ENCODE peak calls at places on chromosomes 1 and 21, in five cellular contexts. U, L, M, Z and E are unnamed samples. For H3K36me3, the result is how much of the 10 kb centered on the place peaks cover.

GRCh38 chr1:115501476-115501875 is 140.3 kb upstream of the VANGL1 start:
- DNase-seq in U (no peak), L (no peak), M (no peak), Z (no peak), E (no peak)

GRCh38 chr21:16279658-16280581 is 550.1 kb downstream of the USP25 start:
- DNase-seq in U (no peak), L (no peak), M (no peak), Z (no peak), E (no peak)

GRCh38 chr1:59484090-59484489 is 187.2 kb downstream of the FGGY start:
- DNase-seq in U (no peak), L (no peak), M (no peak), Z (no peak), E (no peak)

GRCh38 chr1:116878804-116879477 is 30.8 kb upstream of the PTGFRN start:
- DNase-seq in U (peak), L (no peak), M (peak), Z (no peak), E (peak)

GRCh38 chr1:85200367-85200869 is 398 bp downstream of the SYDE2 start:
- DNase-seq in U (no peak), L (peak), M (peak), Z (peak), E (no peak)

GRCh38 chr1:50568782-50569181 is 145.5 kb upstream of the DMRTA2 start:
- DNase-seq in U (no peak), L (no peak), M (no peak), Z (no peak), E (no peak)

GRCh38 chr1:59025898-59026426 is 242.1 kb upstream of the JUN start:
- DNase-seq in U (no peak), L (no peak), M (no peak), Z (no peak), E (peak)

GRCh38 chr1:157958280-157958679 is 35.2 kb upstream of the KIRREL1 start:
- DNase-seq in U (no peak), L (no peak), M (no peak), Z (no peak), E (no peak)

GRCh38 chr1:233355841-233356704 is 28.5 kb downstream of the MAP3K21 start:
- DNase-seq in U (no peak), L (no peak), M (no peak), Z (no peak), E (peak)

GRCh38 chr1:42736152-42736551 is 3.9 kb downstream of the CLDN19 start:
- DNase-seq in U (no peak), L (no peak), M (no peak), Z (no peak), E (no peak)

GRCh38 chr1:79044974-79045650 is 38.6 kb upstream of the ADGRL4 start:
- DNase-seq in U (no peak), L (no peak), M (no peak), Z (no peak), E (no peak)

GRCh38 chr1:20732071-20732587 is 374 bp downstream of the SH2D5 start:
- DNase-seq in U (peak), L (no peak), M (peak), Z (no peak), E (peak)

GRCh38 chr1:1116701-1117468 is 996 bp upstream of the C1orf159 start:
- DNase-seq in U (no peak), L (peak), M (no peak), Z (peak), E (no peak)

GRCh38 chr1:32773764-32774463 is 43.2 kb downstream of the YARS1 start:
- DNase-seq in U (no peak), L (no peak), M (no peak), Z (no peak), E (no peak)

GRCh38 chr1:199780948-199781347 is 246.6 kb upstream of the NR5A2 start:
- DNase-seq in U (no peak), L (no peak), M (no peak), Z (no peak), E (no peak)

GRCh38 chr1:219927956-219928790 is at the start of gene SLC30A10:
- DNase-seq in U (no peak), L (no peak), M (peak), Z (no peak), E (peak)

GRCh38 chr1:162200096-162200847 is 130.8 kb downstream of the NOS1AP start:
- DNase-seq in U (no peak), L (no peak), M (no peak), Z (no peak), E (no peak)

GRCh38 chr1:169150631-169151337 is 44.3 kb downstream of the ATP1B1 start:
- DNase-seq in U (no peak), L (no peak), M (no peak), Z (no peak), E (no peak)

GRCh38 chr1:169151338-169151837 is 44.9 kb downstream of the ATP1B1 start:
- DNase-seq in U (no peak), L (no peak), M (no peak), Z (no peak), E (no peak)

GRCh38 chr1:169148472-169149252 is 42.2 kb downstream of the ATP1B1 start:
- DNase-seq in U (no peak), L (no peak), M (peak), Z (peak), E (no peak)

GRCh38 chr1:169146536-169147214 is 40.2 kb downstream of the ATP1B1 start:
- DNase-seq in U (no peak), L (no peak), M (no peak), Z (no peak), E (no peak)

GRCh38 chr1:169149555-169150286 is 43.2 kb downstream of the ATP1B1 start:
- DNase-seq in U (no peak), L (no peak), M (no peak), Z (no peak), E (no peak)
- H3K36me3 ChIP-seq in U (under half), L (under half), M (under half), Z (under half), E (under half)

GRCh38 chr1:210416049-210416448 is 87.3 kb downstream of the HHAT start:
- DNase-seq in U (no peak), L (no peak), M (no peak), Z (no peak), E (no peak)
- TF ChIP-seq CTCF in U (no peak), L (no peak), M (no peak), Z (no peak), E (no peak)

DNA sequence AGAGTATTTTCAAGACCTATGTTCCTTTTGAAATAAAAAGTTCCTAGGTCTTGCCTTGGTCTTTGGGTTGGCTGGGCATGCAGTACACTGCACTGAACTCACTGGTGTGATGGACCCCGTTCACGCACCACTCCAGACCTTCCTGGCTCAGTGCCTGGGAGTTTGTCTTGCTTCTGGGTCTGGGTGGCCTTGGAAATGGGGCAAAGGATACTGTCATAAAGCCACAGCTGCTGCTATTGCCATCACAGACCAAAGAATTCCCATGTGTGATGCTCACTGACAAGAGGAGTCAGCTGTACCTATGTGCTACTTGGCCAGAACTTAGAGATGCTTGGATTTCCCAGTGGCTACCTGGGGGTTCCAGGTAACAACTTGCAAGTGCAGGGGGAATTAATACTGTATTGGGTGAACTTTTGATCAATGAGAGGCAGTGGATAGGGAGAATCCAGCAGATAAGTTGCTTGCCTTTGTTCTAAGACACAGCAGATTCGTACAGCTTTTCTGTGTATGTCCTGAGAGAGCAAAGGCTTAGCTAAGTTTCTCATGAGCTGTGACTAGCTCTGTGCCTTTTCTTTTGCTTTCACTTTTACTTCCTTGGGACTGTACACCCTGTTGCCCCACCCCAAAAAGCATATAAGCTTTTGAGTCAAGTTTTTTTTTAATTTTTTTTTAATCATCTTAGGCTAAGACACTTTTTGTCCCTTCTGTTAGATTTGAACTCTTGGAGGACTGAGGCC is 115.3 kb downstream of the RUNX1 start:
- DNase-seq in U (peak), L (no peak), M (no peak), Z (no peak), E (no peak)
- H3K36me3 ChIP-seq in U (under half), L (under half), M (under half), Z (under half), E (under half)

GRCh38 chr1:208141793-208142192 is 102.4 kb downstream of the PLXNA2 start:
- DNase-seq in U (no peak), L (no peak), M (no peak), Z (no peak), E (no peak)

GRCh38 chr1:208148380-208148779 is 95.8 kb downstream of the PLXNA2 start:
- DNase-seq in U (no peak), L (no peak), M (no peak), Z (no peak), E (no peak)

GRCh38 chr1:208142632-208143390 is 101.4 kb downstream of the PLXNA2 start:
- DNase-seq in U (no peak), L (no peak), M (no peak), Z (no peak), E (no peak)

GRCh38 chr1:208146650-208147049 is 97.5 kb downstream of the PLXNA2 start:
- DNase-seq in U (no peak), L (no peak), M (no peak), Z (no peak), E (no peak)

GRCh38 chr1:208145167-208145566 is 99.0 kb downstream of the PLXNA2 start:
- DNase-seq in U (no peak), L (no peak), M (no peak), Z (no peak), E (no peak)
- TF ChIP-seq CTCF in U (no peak), L (no peak), M (no peak), Z (no peak), E (no peak)

DNA sequence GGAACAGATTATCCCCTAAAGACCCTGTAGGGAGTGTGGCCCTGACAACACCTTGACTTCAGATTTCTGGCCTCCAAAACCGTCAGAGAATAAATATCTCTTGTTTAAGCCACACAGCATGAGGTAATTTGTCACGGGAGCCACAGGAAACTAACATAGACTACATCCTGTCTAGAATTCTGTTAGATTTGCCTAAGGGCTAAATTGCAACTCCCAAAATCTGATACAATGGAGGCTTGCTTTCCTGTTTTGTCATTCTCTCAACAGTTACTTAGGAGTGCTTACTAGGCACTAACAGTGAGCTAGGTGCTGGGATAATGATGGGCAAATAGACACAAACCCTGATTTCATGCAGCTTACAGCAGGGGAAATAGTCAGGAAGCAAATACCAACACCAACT is 141.6 kb downstream of the MIS18A start:
- DNase-seq in U (no peak), L (no peak), M (no peak), Z (no peak), E (no peak)
- H3K36me3 ChIP-seq in U (under half), L (under half), M (under half), Z (under half), E (under half)

GRCh38 chr1:226678701-226679100 is 60.4 kb downstream of the ITPKB start:
- DNase-seq in U (no peak), L (no peak), M (no peak), Z (no peak), E (no peak)

GRCh38 chr1:226678251-226678650 is 60.8 kb downstream of the ITPKB start:
- DNase-seq in U (no peak), L (no peak), M (no peak), Z (no peak), E (no peak)

GRCh38 chr1:226675720-226676357 is 63.2 kb downstream of the ITPKB start:
- DNase-seq in U (no peak), L (no peak), M (no peak), Z (no peak), E (no peak)

GRCh38 chr1:226676381-226676780 is 62.7 kb downstream of the ITPKB start:
- DNase-seq in U (no peak), L (no peak), M (no peak), Z (no peak), E (no peak)

GRCh38 chr1:226677121-226678020 is 61.7 kb downstream of the ITPKB start:
- DNase-seq in U (peak), L (no peak), M (no peak), Z (peak), E (no peak)
- TF ChIP-seq CTCF in U (no peak), L (no peak), M (no peak), Z (no peak), E (no peak)